ENCODE peak calls at places on chromosomes 11 and 22, in nine cellular contexts. V is GM12878, M is adrenal gland, U is IMR-90, A is HCT116, B is testis, K is heart left ventricle, G is H1, E is stomach. D is an unnamed sample.

GRCh38 chr11:72736452-72737069 is 15.6 kb downstream of the ARAP1 start:
- DNase-seq in U (peak; percentile 77), V (no peak), E (no peak), B (peak; percentile 46), G (no peak), K (peak; percentile 58), A (peak; percentile 26), M (no peak), D (no peak)

GRCh38 chr11:96338910-96339703 is 3.9 kb downstream of the MAML2 start:
- DNase-seq in M (peak; percentile 52), E (no peak), U (peak; percentile 84), V (peak; percentile 87), B (peak; percentile 68), A (no peak), K (peak; percentile 54), G (no peak), D (peak; percentile 46)

GRCh38 chr11:122743949-122744876 is 88.7 kb downstream of the UBASH3B start:
- DNase-seq in M (peak; percentile 43), E (peak; percentile 31), K (no peak), V (peak; percentile 55), G (no peak), B (no peak), A (no peak), U (no peak), D (no peak)

GRCh38 chr11:119307219-119307618 is 9.7 kb downstream of the MCAM start:
- DNase-seq in G (no peak), M (no peak), B (no peak), V (no peak), E (no peak), K (no peak), U (no peak), A (no peak), D (no peak)

GRCh38 chr11:27187075-27187847 is 146.6 kb downstream of the BBOX1 start:
- DNase-seq in M (no peak), K (no peak), A (no peak), U (no peak), E (no peak), G (no peak), B (no peak), V (no peak), D (no peak)

GRCh38 chr22:47465809-47466208 is 703.4 kb downstream of the TBC1D22A start:
- DNase-seq in U (no peak), B (no peak), A (no peak), E (no peak), V (no peak), G (no peak), K (no peak), M (no peak), D (no peak)

GRCh38 chr11:73321342-73322110 is 13.4 kb downstream of the ARHGEF17 start:
- DNase-seq in G (no peak), V (no peak), M (no peak), B (no peak), K (peak; percentile 81), A (no peak), E (no peak), U (peak; percentile 84), D (peak; percentile 70)

GRCh38 chr11:81874627-81875026 is 859.0 kb downstream of the FAM181B start:
- DNase-seq in G (no peak), V (peak; percentile 44), K (no peak), B (no peak), M (no peak), A (no peak), U (no peak), E (no peak), D (no peak)

GRCh38 chr11:24386551-24387404 is 110.1 kb upstream of the LUZP2 start:
- DNase-seq in V (no peak), A (no peak), E (no peak), B (no peak), M (no peak), U (peak; percentile 68), K (no peak), G (no peak), D (no peak)

GRCh38 chr11:2517016-2517385 is 72.2 kb downstream of the KCNQ1 start:
- DNase-seq in E (no peak), B (no peak), V (no peak), K (peak; percentile 4), M (no peak), U (no peak), G (no peak), A (no peak), D (no peak)

GRCh38 chr11:22566293-22566692 is 59.3 kb downstream of the FANCF start:
- DNase-seq in B (no peak), V (no peak), A (no peak), K (no peak), U (no peak), G (peak; percentile 56), M (no peak), E (no peak), D (no peak)

GRCh38 chr22:30861131-30861530 is 107.4 kb downstream of the MORC2 start:
- DNase-seq in U (no peak), B (peak; percentile 9), G (peak; percentile 38), E (peak; percentile 13), A (no peak), V (no peak), K (no peak), M (no peak), D (no peak)

GRCh38 chr22:47847281-47847890 is 1084.9 kb downstream of the TBC1D22A start:
- DNase-seq in E (no peak), A (no peak), U (no peak), G (no peak), V (no peak), B (peak; percentile 23), M (no peak), K (no peak), D (no peak)

GRCh38 chr22:18156878-18157713 is 7.1 kb downstream of the USP18 start:
- DNase-seq in M (peak; percentile 60), U (peak; percentile 99), K (peak; percentile 56), V (no peak), B (peak; percentile 86), A (peak; percentile 33), G (peak; percentile 92), E (peak; percentile 56), D (peak; percentile 59)

DNA sequence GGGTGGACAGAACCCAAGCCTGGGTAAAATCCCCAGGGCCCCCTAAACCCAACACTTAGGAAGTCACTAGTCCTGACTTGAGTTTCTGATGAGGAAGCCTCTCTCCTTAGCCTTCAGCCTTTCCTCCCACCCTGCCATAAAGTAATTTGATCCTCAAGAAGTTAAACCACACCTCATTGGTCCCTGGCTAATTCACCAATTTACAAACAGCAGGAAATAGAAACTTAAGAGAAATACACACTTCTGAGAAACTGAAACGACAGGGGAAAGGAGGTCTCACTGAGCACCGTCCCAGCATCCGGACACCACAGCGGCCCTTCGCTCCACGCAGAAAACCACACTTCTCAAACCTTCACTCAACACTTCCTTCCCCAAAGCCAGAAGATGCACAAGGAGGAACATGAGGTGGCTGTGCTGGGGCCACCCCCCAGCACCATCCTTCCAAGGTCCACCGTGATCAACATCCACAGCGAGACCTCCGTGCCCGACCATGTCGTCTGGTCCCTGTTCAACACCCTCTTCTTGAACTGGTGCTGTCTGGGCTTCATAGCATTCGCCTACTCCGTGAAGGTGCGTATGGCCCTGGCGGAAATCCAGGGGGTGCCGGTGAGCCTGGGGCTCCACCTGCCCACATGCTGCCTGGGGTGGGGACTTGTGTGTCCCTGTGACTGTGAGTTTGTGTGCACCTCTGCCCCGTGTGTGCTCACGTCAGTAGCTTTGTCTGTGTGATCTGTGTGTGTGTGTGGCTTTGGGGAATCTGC is at the start of gene IFITM1:
- DNase-seq in G (peak; percentile 57), M (no peak), V (peak; percentile 92), B (peak; percentile 63), E (no peak), K (peak; percentile 60), U (peak; percentile 84), A (no peak), D (no peak)
- TF ChIP-seq POLR2A in G (no peak), M (peak; percentile 35), V (peak; percentile 88), B (peak; percentile 50), E (no peak), K (no peak), U (no peak), A (no peak), D (peak; percentile 91)

DNA sequence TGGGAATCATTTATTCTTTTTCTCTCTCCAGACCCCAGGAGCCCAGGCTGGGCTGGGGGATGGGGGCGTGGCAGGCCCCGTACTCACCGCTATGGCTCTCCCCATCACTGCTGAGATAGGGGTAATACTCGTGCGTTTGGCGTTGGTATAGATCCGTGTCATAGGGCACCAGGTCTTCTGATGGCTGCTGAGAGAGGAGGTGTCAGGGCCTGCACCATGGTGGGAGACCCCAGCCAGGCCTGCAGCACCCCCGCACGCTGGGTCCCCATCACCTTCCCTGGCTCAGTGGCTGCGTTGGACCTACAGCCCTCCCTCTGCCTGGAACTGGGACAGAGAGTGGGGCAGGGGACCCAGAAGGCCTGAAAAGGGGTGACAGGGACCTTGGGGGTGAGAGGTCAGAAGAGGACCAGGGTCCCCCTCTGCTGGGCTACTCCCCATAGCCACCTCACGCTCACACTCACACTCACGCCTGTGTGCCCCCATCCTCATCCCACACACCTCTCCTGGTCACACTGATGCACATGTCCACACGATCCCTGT is 2.7 kb downstream of the SPI1 start:
- DNase-seq in A (no peak), B (no peak), U (no peak), G (no peak), K (no peak), E (no peak), M (no peak), V (no peak), D (no peak)
- H3K4me3 ChIP-seq in A (no peak overlapping the region), B (no peak overlapping the region), U (no peak overlapping the region), G (no peak overlapping the region), K (peak overlapping the region; percentile 40), E (no peak overlapping the region), M (no peak overlapping the region), V (peak overlapping the region; percentile 80), D (no peak overlapping the region)

DNA sequence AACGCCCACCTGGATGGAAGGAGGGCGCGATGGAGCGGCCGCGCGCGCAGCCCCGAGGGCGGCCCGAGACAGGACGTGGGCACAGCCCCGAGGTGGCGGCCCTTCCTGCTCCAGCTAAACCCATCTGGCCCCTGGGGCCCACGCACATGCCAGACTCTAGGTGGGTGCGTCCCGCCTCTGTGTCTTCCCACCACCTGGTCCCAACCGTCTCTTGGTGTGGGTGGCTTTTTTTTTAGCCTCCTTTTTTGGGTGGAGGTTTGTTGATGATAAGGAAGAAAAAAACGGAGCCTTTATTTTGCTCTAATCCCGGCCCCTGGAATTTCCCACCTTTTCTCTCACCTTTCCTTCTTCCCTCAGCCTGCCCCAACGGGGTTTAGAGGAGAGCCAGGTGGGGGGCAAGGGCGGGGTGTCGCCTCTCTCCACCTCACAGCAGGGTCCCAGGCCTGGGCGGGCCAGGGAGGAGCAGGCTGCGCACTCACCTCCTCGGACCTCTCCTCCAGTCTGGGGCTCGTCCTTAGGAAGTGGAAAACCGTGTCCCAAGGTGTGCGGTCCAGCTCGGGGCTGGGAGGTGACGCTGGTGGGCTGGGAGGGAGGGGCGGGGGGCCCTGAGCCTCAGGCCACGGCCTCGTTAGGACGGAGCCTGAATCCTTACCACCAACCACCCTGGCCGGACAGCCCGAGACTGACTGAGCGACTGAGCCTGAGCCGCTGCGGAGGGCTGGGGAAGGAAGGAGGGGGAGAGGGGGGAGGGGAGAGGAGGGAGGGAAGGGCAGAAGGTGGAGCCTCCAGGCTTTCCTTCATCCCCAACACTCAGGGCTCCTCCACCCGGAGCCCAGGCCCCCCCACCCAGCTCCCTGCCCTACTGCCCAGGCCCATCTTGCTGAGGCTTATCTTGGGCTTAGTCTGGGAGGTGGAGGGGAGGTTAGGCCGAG is at the start of gene SOX10:
- DNase-seq in K (no peak), U (no peak), E (no peak), G (peak; percentile 70), M (no peak), V (no peak), B (no peak), A (no peak), D (no peak)
- TF ChIP-seq POLR2A in K (no peak), U (no peak), E (no peak), G (peak; percentile 56), M (no peak), V (no peak), B (no peak), A (no peak), D (no peak)

GRCh38 chr11:59222464-59223065 is 9.8 kb upstream of the MPEG1 start:
- DNase-seq in U (no peak), V (no peak), B (no peak), A (no peak), M (no peak), G (no peak), E (no peak), K (no peak), D (no peak)
- H3K4me3 ChIP-seq in U (no peak overlapping the region), V (no peak overlapping the region), B (no peak overlapping the region), A (no peak overlapping the region), M (no peak overlapping the region), G (no peak overlapping the region), E (no peak overlapping the region), K (no peak overlapping the region), D (no peak overlapping the region)

D was measured in ovary.